ENCODE peak calls at places on chromosomes 1 and 21, in six cellular contexts. C is hepatocyte, F is left ventricle myocardium inferior, W is small intestine, O is breast epithelium, V is PC-9. T is an unnamed sample.

GRCh38 chr21:44043613-44044012 is 31.5 kb downstream of the TRAPPC10 start:
- DNase-seq in O (no peak), C (no peak), W (no peak), V (no peak), F (no peak), T (no peak)

GRCh38 chr1:30058966-30059365 is 664.4 kb downstream of the MATN1 start:
- DNase-seq in O (no peak), W (no peak), C (peak; percentile 74), V (peak; percentile 73), F (no peak), T (no peak)

GRCh38 chr21:29658934-29659203 is 280.9 kb downstream of the GRIK1 start:
- DNase-seq in W (no peak), C (no peak), V (no peak), F (no peak), O (no peak), T (no peak)

GRCh38 chr1:30627994-30628393 is 95.4 kb downstream of the MATN1 start:
- DNase-seq in C (no peak), F (no peak), V (no peak), O (no peak), W (no peak), T (no peak)

GRCh38 chr1:177973585-177973984 is 3.7 kb upstream of the SEC16B start:
- DNase-seq in W (no peak), F (no peak), O (no peak), C (no peak), V (no peak), T (no peak)

GRCh38 chr1:192977089-192977706 is 82.0 kb downstream of the UCHL5 start:
- DNase-seq in O (no peak), C (no peak), F (no peak), W (peak; percentile 13), V (no peak), T (no peak)

GRCh38 chr1:30191154-30191702 is 532.2 kb downstream of the MATN1 start:
- DNase-seq in W (peak; percentile 3), C (peak; percentile 68), F (no peak), O (no peak), V (no peak), T (peak; percentile 32)

GRCh38 chr1:153790282-153790995 is 15.2 kb downstream of the SLC27A3 start:
- DNase-seq in W (no peak), F (peak; percentile 84), C (peak; percentile 76), V (no peak), O (no peak), T (no peak)

GRCh38 chr1:166383137-166383536 is 216.3 kb upstream of the FAM78B start:
- DNase-seq in F (no peak), W (no peak), C (no peak), O (no peak), V (no peak), T (no peak)

GRCh38 chr21:45032977-45033705 is 41.2 kb upstream of the ADARB1 start:
- DNase-seq in C (peak; percentile 23), V (no peak), F (no peak), O (no peak), W (no peak), T (no peak)

GRCh38 chr1:85378526-85378925 is 86.4 kb downstream of the DDAH1 start:
- DNase-seq in C (no peak), W (no peak), O (no peak), F (no peak), V (no peak), T (no peak)

GRCh38 chr1:172826096-172826741 is 167.3 kb downstream of the FASLG start:
- DNase-seq in W (peak; percentile 71), C (peak; percentile 74), F (no peak), V (peak; percentile 10), O (no peak), T (no peak)

GRCh38 chr1:48776400-48777218 is at the start of gene BEND5:
- DNase-seq in V (no peak), C (peak; percentile 78), W (peak; percentile 17), F (peak; percentile 46), O (peak; percentile 54), T (peak; percentile 34)

GRCh38 chr1:17719874-17720273 is 35.3 kb upstream of the ACTL8 start:
- DNase-seq in V (no peak), C (no peak), F (no peak), O (no peak), W (no peak), T (no peak)

GRCh38 chr21:36209626-36210171 is 53.1 kb downstream of the DOP1B start:
- DNase-seq in W (peak; percentile 82), F (no peak), V (peak; percentile 52), O (no peak), C (peak; percentile 72), T (peak; percentile 48)

GRCh38 chr21:45414396-45415187 is 9.6 kb downstream of the COL18A1 start:
- DNase-seq in W (no peak), F (peak; percentile 11), V (no peak), C (no peak), O (no peak), T (no peak)

GRCh38 chr1:221431068-221431651 is 310.7 kb downstream of the DUSP10 start:
- DNase-seq in O (no peak), V (no peak), C (no peak), F (no peak), W (no peak), T (no peak)

GRCh38 chr1:184622136-184622823 is 132.4 kb downstream of the EDEM3 start:
- DNase-seq in V (no peak), F (peak; percentile 81), W (peak; percentile 87), O (peak; percentile 73), C (peak; percentile 81), T (no peak)

GRCh38 chr1:106899644-106900043 is 156.8 kb upstream of the PRMT6 start:
- DNase-seq in W (no peak), V (no peak), F (no peak), C (no peak), O (no peak), T (no peak)

GRCh38 chr1:182388392-182389134 is 3.0 kb downstream of the GLUL start:
- DNase-seq in O (no peak), F (no peak), C (no peak), W (no peak), V (no peak), T (peak; percentile 55)

GRCh38 chr1:217734973-217735372 is 103.8 kb downstream of the SPATA17 start:
- DNase-seq in F (no peak), O (no peak), W (no peak), V (no peak), C (no peak), T (no peak)

GRCh38 chr21:45318556-45319341 is 31.1 kb upstream of the POFUT2 start:
- DNase-seq in V (peak; percentile 90), W (no peak), O (no peak), C (peak; percentile 78), F (peak; percentile 85), T (no peak)

GRCh38 chr21:27477321-27477720 is 510.4 kb upstream of the ADAMTS5 start:
- DNase-seq in F (no peak), C (no peak), W (no peak), V (no peak), O (no peak), T (no peak)

GRCh38 chr1:226425004-226425378 is 17.1 kb upstream of the PARP1 start:
- DNase-seq in V (no peak), F (no peak), C (no peak), O (no peak), W (no peak), T (no peak)

GRCh38 chr1:89910780-89911179 is 84.1 kb upstream of the ZNF326 start:
- DNase-seq in V (peak; percentile 73), O (no peak), F (no peak), C (no peak), W (no peak), T (peak; percentile 80)
- H3K4me3 ChIP-seq in V (peak overlapping the region; percentile 3), O (no peak overlapping the region), F (no peak overlapping the region), C (no peak overlapping the region), W (no peak overlapping the region), T (no peak overlapping the region)

DNA sequence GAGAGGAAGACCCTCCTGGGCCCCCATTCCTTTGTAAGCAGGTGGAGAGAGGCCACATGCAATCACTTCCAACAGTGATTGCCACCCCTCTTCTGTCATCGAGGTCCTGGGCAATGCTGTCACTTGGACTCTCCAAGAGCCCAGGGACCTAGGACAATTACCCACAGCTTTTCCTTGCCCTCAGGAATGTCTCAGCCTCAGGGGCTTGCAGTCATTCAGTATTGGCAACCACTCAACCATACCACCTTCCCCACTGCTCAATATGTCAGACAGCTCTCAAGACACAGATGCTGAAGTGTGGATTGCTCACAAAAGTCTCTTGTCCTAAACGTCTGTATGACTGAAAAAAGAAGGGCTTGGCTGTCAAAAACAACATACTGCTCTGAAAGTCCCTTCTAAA is 87.8 kb downstream of the PTPN14 start:
- DNase-seq in O (no peak), V (no peak), F (no peak), W (no peak), C (no peak), T (no peak)
- H3K4me1 ChIP-seq in O (no peaks in the 10 kb centered on the region), V (peaks cover 27% of the 10 kb centered on the region), F (peaks cover 7% of the 10 kb centered on the region), W (no peaks in the 10 kb centered on the region), C (peaks cover 27% of the 10 kb centered on the region), T (peaks cover 4% of the 10 kb centered on the region)

GRCh38 chr1:19165501-19165900 is 44.6 kb downstream of the UBR4 start:
- DNase-seq in F (no peak), W (peak; percentile 12), O (no peak), V (no peak), C (no peak), T (no peak)
- H3K36me3 ChIP-seq in F (peaks cover 99% of the 10 kb centered on the region), W (peaks cover 51% of the 10 kb centered on the region), O (peaks cover 20% of the 10 kb centered on the region), V (peaks cover 16% of the 10 kb centered on the region), C (peaks cover 4% of the 10 kb centered on the region), T (peaks cover 94% of the 10 kb centered on the region)

GRCh38 chr1:6861075-6861724 is 75.9 kb downstream of the CAMTA1 start:
- DNase-seq in O (no peak), W (no peak), F (no peak), C (no peak), V (no peak), T (no peak)

GRCh38 chr1:6857831-6858230 is 72.6 kb downstream of the CAMTA1 start:
- DNase-seq in C (no peak), W (no peak), O (no peak), F (no peak), V (no peak), T (no peak)

GRCh38 chr1:6858586-6858985 is 73.3 kb downstream of the CAMTA1 start:
- DNase-seq in W (no peak), F (no peak), O (no peak), C (no peak), V (no peak), T (no peak)

GRCh38 chr1:6860401-6860800 is 75.1 kb downstream of the CAMTA1 start:
- DNase-seq in W (no peak), V (peak; percentile 12), O (no peak), C (no peak), F (no peak), T (no peak)

DNA sequence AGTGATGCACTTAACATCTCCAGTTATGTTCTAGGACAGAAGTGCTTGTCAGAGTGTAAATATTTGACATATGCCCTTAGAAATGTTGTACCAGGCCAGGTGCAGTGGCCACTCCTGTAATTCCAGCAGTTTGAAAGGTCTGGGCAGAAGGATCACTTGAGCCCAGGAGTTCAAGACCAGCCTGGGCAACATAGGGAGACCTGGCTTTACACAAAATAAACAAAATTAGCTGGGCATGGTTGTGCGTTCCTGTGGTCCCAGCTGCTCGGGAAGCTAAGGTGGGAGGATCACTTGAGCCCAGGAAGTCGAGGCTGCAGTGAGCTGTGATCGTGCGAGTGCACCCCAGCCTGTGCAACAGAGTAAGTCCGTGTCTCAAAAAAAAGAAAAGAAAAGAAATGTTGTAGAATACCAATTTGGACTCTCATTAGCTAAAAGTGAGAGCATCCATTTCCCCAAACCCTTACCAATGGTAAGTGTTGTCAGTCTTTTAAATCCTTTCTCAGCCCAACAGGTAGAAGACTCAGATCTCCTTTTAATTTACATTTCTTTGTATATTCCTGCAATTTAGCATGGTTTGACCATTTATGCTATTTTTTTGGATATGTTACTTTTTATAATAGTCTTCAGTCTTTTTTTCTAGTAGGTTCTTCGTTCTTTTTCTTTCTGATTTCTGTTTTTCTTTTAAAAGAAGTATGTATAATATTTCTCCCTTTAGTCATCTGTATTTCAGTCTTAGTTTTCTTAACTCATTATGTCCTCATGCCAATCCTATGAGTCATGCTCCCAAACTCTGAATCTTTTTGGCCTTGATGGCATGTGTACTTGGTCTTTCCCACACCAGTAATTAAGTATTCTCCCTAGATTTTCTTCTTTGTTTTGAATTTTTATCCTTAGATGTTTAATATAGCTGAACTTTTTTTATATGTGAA is 74.4 kb downstream of the CAMTA1 start:
- DNase-seq in W (no peak), V (peak; percentile 32), F (no peak), C (peak; percentile 40), O (no peak), T (no peak)
- H3K4me3 ChIP-seq in W (no peak overlapping the region), V (no peak overlapping the region), F (no peak overlapping the region), C (no peak overlapping the region), O (no peak overlapping the region), T (no peak overlapping the region)